ENCODE peak calls at places on chromosomes 2 and 18, in five cellular contexts. B is fibroblast of mammary gland, Z is breast epithelium, P is H1, A is AG09319. F is an unnamed sample.

GRCh38 chr2:235592430-235592829 is 98.6 kb downstream of the AGAP1 start:
- DNase-seq in A (no peak), B (no peak), P (no peak), Z (no peak), F (no peak)

GRCh38 chr2:29657674-29658073 is 263.7 kb downstream of the ALK start:
- DNase-seq in P (no peak), Z (no peak), A (no peak), B (no peak), F (no peak)

GRCh38 chr2:107588960-107589542 is 237.6 kb upstream of the RGPD4 start:
- DNase-seq in A (no peak), Z (no peak), P (no peak), B (peak; percentile 50), F (no peak)

GRCh38 chr2:170892391-170892951 is 36.6 kb upstream of the GORASP2 start:
- DNase-seq in B (no peak), A (no peak), P (no peak), Z (no peak), F (no peak)

GRCh38 chr2:18149660-18150246 is 271.3 kb downstream of the KCNS3 start:
- DNase-seq in B (peak; percentile 54), Z (no peak), A (peak; percentile 27), P (no peak), F (no peak)

GRCh38 chr2:202339052-202339870 is 36.9 kb upstream of the BMPR2 start:
- DNase-seq in P (no peak), A (no peak), B (peak; percentile 57), Z (no peak), F (no peak)

GRCh38 chr2:197108758-197109157 is 182.3 kb upstream of the PGAP1 start:
- DNase-seq in B (peak; percentile 95), Z (no peak), A (peak; percentile 44), P (no peak), F (no peak)

GRCh38 chr18:10147752-10148151 is 233.9 kb downstream of the VAPA start:
- DNase-seq in P (no peak), Z (no peak), B (no peak), A (no peak), F (no peak)

GRCh38 chr18:6578686-6579085 is 150.8 kb upstream of the ARHGAP28 start:
- DNase-seq in Z (no peak), B (no peak), A (no peak), P (no peak), F (no peak)

GRCh38 chr2:186486651-186487647 is 889 bp downstream of the ZC3H15 start:
- DNase-seq in P (no peak), Z (no peak), A (no peak), B (peak; percentile 48), F (no peak)

GRCh38 chr18:43277164-43277600 is at the start of gene SYT4:
- DNase-seq in Z (no peak), B (peak; percentile 36), A (no peak), P (peak; percentile 80), F (peak; percentile 74)

GRCh38 chr2:136207665-136208064 is 89.7 kb upstream of the CXCR4 start:
- DNase-seq in B (no peak), P (no peak), A (no peak), Z (no peak), F (no peak)

GRCh38 chr2:96391153-96391827 is 55.7 kb downstream of the NCAPH start:
- DNase-seq in A (no peak), P (no peak), Z (no peak), B (no peak), F (no peak)

GRCh38 chr2:102591646-102592045 is 27.7 kb upstream of the SLC9A2 start:
- DNase-seq in A (no peak), P (no peak), Z (no peak), B (no peak), F (no peak)

GRCh38 chr18:10526211-10526949 is 553 bp downstream of the NAPG start:
- DNase-seq in A (no peak), B (peak; percentile 19), P (peak; percentile 71), Z (peak; percentile 45), F (no peak)

GRCh38 chr18:33665630-33666029 is 87.6 kb downstream of the ASXL3 start:
- DNase-seq in Z (no peak), A (no peak), B (no peak), P (no peak), F (no peak)

GRCh38 chr2:203918264-203918663 is 18.3 kb upstream of the ICOS start:
- DNase-seq in Z (no peak), B (no peak), A (no peak), P (no peak), F (no peak)

GRCh38 chr18:42174909-42175308 is 219.9 kb downstream of the PIK3C3 start:
- DNase-seq in Z (no peak), P (no peak), A (no peak), B (no peak), F (no peak)

GRCh38 chr2:51511002-51511401 is 479.1 kb upstream of the NRXN1 start:
- DNase-seq in Z (no peak), B (no peak), P (no peak), A (no peak), F (no peak)

GRCh38 chr18:10370716-10371115 is 83.7 kb upstream of the APCDD1 start:
- DNase-seq in B (no peak), A (no peak), P (no peak), Z (no peak), F (no peak)

GRCh38 chr2:240987588-240987987 is 10.8 kb upstream of the SNED1 start:
- DNase-seq in B (no peak), A (no peak), Z (no peak), P (peak; percentile 30), F (no peak)

GRCh38 chr18:10032331-10032979 is 118.6 kb downstream of the VAPA start:
- DNase-seq in B (no peak), A (no peak), Z (no peak), P (peak; percentile 83), F (no peak)

GRCh38 chr18:57439617-57439975 is 4.4 kb downstream of the ONECUT2 start:
- DNase-seq in Z (no peak), B (no peak), A (no peak), P (peak; percentile 87), F (no peak)

GRCh38 chr2:44707945-44708645 is 233.4 kb upstream of the SIX3 start:
- DNase-seq in P (no peak), Z (no peak), B (no peak), A (no peak), F (no peak)

GRCh38 chr2:41197781-41198180 is 745.9 kb upstream of the SLC8A1 start:
- DNase-seq in B (peak; percentile 13), Z (no peak), P (no peak), A (no peak), F (no peak)

GRCh38 chr18:77132369-77133050 is at the start of gene MBP:
- DNase-seq in B (no peak), P (peak; percentile 91), Z (peak; percentile 75), A (no peak), F (peak; percentile 78)

GRCh38 chr2:16125614-16126125 is 185.3 kb downstream of the MYCN start:
- DNase-seq in Z (no peak), P (peak; percentile 33), B (no peak), A (no peak), F (no peak)

GRCh38 chr2:220504890-220505564 is 877.6 kb downstream of the SLC4A3 start:
- DNase-seq in A (no peak), B (peak; percentile 72), P (no peak), Z (no peak), F (no peak)

GRCh38 chr2:212177724-212178123 is 360.9 kb downstream of the ERBB4 start:
- DNase-seq in B (peak; percentile 20), A (no peak), P (no peak), Z (no peak), F (no peak)

GRCh38 chr2:203740741-203741363 is 34.4 kb downstream of the CD28 start:
- DNase-seq in P (no peak), Z (no peak), A (no peak), B (peak; percentile 76), F (no peak)

GRCh38 chr2:231929961-231930600 is 3.9 kb upstream of the NPPC start:
- DNase-seq in Z (no peak), B (peak; percentile 35), A (no peak), P (peak; percentile 92), F (peak; percentile 66)
- TF ChIP-seq CTCF in Z (no peak), B (peak; percentile 37), A (peak; percentile 34), P (no peak), F (peak; percentile 63)

GRCh38 chr2:25664531-25665307 is 8.7 kb downstream of the DTNB start:
- DNase-seq in A (peak; percentile 43), B (peak; percentile 71), Z (peak; percentile 32), P (peak; percentile 62), F (no peak)
- TF ChIP-seq CTCF in A (peak; percentile 79), B (peak; percentile 87), Z (peak; percentile 49), P (peak; percentile 50), F (peak; percentile 77)

DNA sequence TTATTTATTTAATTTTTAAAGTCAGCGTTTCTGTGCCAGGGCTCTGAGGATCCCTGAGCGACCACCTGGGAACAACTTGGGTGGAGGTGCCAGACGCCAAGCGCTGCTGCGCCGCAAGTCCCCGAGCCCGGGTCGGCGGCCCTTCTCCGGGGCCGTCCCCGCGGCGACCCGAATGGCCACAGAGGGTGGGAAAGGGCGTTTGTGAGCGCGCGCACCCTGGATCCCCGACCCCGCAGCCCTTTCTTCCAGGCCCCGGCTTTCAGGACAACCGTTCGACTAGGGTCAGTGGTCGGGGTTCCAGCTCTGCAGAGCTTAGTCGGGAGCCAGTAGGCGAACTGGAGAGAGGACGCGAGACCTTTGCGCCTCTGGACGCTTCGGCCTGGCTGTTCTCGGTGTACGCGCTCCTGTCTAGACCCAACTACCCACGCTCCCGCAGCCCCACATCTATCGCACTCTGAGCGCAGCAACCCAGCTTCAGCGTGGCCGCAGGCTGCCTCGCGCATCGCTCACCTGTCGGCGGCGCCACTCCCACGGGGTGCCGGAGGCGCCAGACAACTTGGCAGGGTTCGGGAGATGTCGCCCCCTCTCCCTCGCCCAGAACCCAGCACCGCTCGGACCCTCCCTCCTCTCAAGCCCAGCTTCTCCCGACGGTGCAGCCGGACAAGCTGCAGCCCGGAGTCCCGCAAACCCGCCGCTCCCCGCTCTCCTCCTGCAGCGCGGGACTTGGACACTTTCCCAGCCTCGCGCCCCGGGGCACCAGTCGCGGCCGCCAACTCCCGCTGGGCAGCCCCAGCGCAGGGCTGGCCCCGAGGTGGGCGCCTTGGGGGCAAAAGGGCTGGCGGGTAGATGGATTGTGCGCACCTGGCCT is 785 bp downstream of the LYPD1 start:
- DNase-seq in A (no peak), B (no peak), P (peak; percentile 74), Z (no peak), F (no peak)
- TF ChIP-seq CTCF in A (no peak), B (no peak), P (peak; percentile 62), Z (no peak), F (no peak)

GRCh38 chr2:208356846-208357574 is 49.6 kb upstream of the PTH2R start:
- DNase-seq in P (no peak), B (peak; percentile 31), Z (no peak), A (no peak), F (no peak)
- TF ChIP-seq CTCF in P (no peak), B (no peak), Z (no peak), A (no peak), F (no peak)

GRCh38 chr2:70554338-70554892 is 789 bp upstream of the TGFA start:
- DNase-seq in P (no peak), B (no peak), Z (no peak), A (no peak), F (no peak)
- TF ChIP-seq CTCF in P (no peak), B (no peak), Z (no peak), A (no peak), F (peak; percentile 58)